ENCODE peak calls at places on chromosome 2, in four cellular contexts. F, C, A and B are unnamed samples.
A peak's percentile ranks its signal among the peaks of the same experiment; 100 is the strongest.

GRCh38 chr2:202019689-202020450 is 13.8 kb upstream of the FZD7 start:
- DNase-seq in F (no peak), C (peak; percentile 91), A (no peak), B (no peak)

GRCh38 chr2:27946530-27946929 is 56.0 kb downstream of the BABAM2 start:
- DNase-seq in F (no peak), C (no peak), A (no peak), B (no peak)

GRCh38 chr2:71992036-71992435 is 155.6 kb downstream of the CYP26B1 start:
- DNase-seq in F (no peak), C (no peak), A (no peak), B (no peak)

GRCh38 chr2:233331536-233331935 is 22.8 kb upstream of the DGKD start:
- DNase-seq in F (no peak), C (no peak), A (no peak), B (no peak)

GRCh38 chr2:145652992-145653545 is 1133.2 kb upstream of the ZEB2 start:
- DNase-seq in F (peak; percentile 51), C (no peak), A (peak; percentile 72), B (no peak)

GRCh38 chr2:12502759-12503158 is 214.0 kb upstream of the TRIB2 start:
- DNase-seq in F (no peak), C (no peak), A (no peak), B (no peak)

GRCh38 chr2:97742381-97742847 is 29.0 kb downstream of the ZAP70 start:
- DNase-seq in F (peak; percentile 34), C (no peak), A (no peak), B (no peak)

GRCh38 chr2:30949435-30949834 is 142.2 kb upstream of the CAPN13 start:
- DNase-seq in F (no peak), C (no peak), A (no peak), B (no peak)

GRCh38 chr2:120308038-120308910 is 37.7 kb upstream of the INHBB start:
- DNase-seq in F (no peak), C (no peak), A (peak; percentile 12), B (no peak)

GRCh38 chr2:57936216-57936615 is 110.4 kb upstream of the VRK2 start:
- DNase-seq in F (no peak), C (no peak), A (peak; percentile 23), B (no peak)

GRCh38 chr2:233802132-233802815 is 24.1 kb downstream of the MROH2A start:
- DNase-seq in F (no peak), C (peak; percentile 23), A (no peak), B (no peak)

GRCh38 chr2:104033399-104033798 is 820.5 kb upstream of the POU3F3 start:
- DNase-seq in F (peak; percentile 36), C (peak; percentile 51), A (peak; percentile 3), B (no peak)

GRCh38 chr2:106197878-106198277 is 3.8 kb upstream of the UXS1 start:
- DNase-seq in F (peak; percentile 2), C (peak; percentile 53), A (no peak), B (no peak)

GRCh38 chr2:164028764-164029534 is 293.1 kb upstream of the FIGN start:
- DNase-seq in F (no peak), C (no peak), A (no peak), B (no peak)

GRCh38 chr2:101558740-101559508 is 84.0 kb upstream of the RFX8 start:
- DNase-seq in F (peak; percentile 22), C (no peak), A (no peak), B (no peak)

GRCh38 chr2:134391751-134392160 is 137.9 kb downstream of the MGAT5 start:
- DNase-seq in F (peak; percentile 96), C (no peak), A (peak; percentile 80), B (no peak)

GRCh38 chr2:161136696-161137324 is 23.4 kb upstream of the TANK start:
- DNase-seq in F (no peak), C (no peak), A (no peak), B (no peak)

GRCh38 chr2:101349893-101350662 is 37.2 kb downstream of the CREG2 start:
- DNase-seq in F (peak; percentile 58), C (no peak), A (no peak), B (no peak)

GRCh38 chr2:205975082-205975949 is 110.7 kb downstream of the INO80D start:
- DNase-seq in F (peak; percentile 41), C (no peak), A (no peak), B (peak; percentile 27)

GRCh38 chr2:13006829-13007715 is 290.3 kb downstream of the TRIB2 start:
- DNase-seq in F (peak; percentile 87), C (peak; percentile 91), A (peak; percentile 63), B (peak; percentile 87)

GRCh38 chr2:18626256-18626668 is 36.9 kb upstream of the NT5C1B start:
- DNase-seq in F (peak; percentile 84), C (no peak), A (peak; percentile 34), B (no peak)

GRCh38 chr2:197960765-197961164 is 156.4 kb downstream of the PLCL1 start:
- DNase-seq in F (no peak), C (no peak), A (no peak), B (no peak)

GRCh38 chr2:61014805-61015204 is 2.7 kb upstream of the PEX13 start:
- DNase-seq in F (peak; percentile 70), C (no peak), A (peak; percentile 24), B (no peak)

GRCh38 chr2:237932731-237933131 is 34.1 kb upstream of the UBE2F start:
- DNase-seq in F (peak; percentile 29), C (no peak), A (no peak), B (no peak)

GRCh38 chr2:166180951-166181812 is 53.4 kb upstream of the SCN1A start:
- DNase-seq in F (peak; percentile 93), C (peak; percentile 88), A (peak; percentile 37), B (no peak)

GRCh38 chr2:133264951-133265949 is 303.0 kb downstream of the NCKAP5 start:
- DNase-seq in F (peak; percentile 61), C (peak; percentile 81), A (no peak), B (no peak)

GRCh38 chr2:6957910-6958615 is 40.9 kb downstream of the RNF144A start:
- DNase-seq in F (no peak), C (no peak), A (no peak), B (peak; percentile 56)

GRCh38 chr2:164766931-164767330 is 74.7 kb downstream of the COBLL1 start:
- DNase-seq in F (no peak), C (no peak), A (no peak), B (no peak)

GRCh38 chr2:237073552-237073951 is 12.1 kb upstream of the COPS8 start:
- DNase-seq in F (peak; percentile 57), C (peak; percentile 30), A (peak; percentile 18), B (no peak)

GRCh38 chr2:234949762-234950434 is 1.9 kb upstream of the SH3BP4 start:
- DNase-seq in F (peak; percentile 66), C (peak; percentile 8), A (peak; percentile 82), B (no peak)

GRCh38 chr2:173752152-173752551 is 213.0 kb downstream of the SP3 start:
- DNase-seq in F (peak; percentile 51), C (peak; percentile 56), A (peak; percentile 9), B (no peak)
- TF ChIP-seq CTCF in F (peak; percentile 65), C (peak; percentile 70), A (peak; percentile 34), B (peak; percentile 59)

DNA sequence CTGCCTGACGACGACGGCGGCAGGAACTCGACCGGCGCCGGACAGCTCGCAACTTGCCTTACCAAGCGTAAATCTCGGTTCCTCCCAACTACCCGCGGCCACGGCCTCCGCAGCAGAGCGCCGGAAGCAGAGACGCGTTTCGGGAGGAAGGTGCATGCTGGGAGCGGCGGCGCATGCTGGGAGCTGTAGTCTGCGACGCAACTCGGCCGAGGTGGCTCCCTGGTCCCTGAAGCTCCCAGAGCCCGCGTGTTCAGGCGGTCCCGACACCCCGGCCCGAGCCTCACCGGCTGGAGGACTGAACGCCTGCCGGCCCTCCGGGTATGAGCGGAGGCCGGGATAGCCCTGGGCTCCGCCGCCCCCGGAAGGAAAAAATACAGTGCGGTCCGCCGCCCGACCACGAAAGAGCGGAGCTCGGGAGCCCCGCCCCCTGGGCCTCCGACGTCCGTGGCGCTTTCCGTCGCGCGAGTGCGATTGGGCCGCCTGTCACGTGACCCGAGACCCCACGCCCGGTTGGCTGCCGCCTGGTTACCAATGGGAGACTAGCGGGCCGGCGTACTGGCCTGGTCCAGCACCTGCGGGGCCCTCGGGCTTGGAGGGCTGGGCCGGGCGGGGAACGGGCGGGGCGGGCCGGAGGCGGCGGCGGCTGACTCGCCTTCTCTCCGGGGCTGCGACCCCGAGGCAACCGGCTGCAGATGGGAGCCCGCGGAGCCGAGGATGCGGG is at the start of gene CAPN10:
- DNase-seq in F (peak; percentile 94), C (peak; percentile 99), A (peak; percentile 96), B (peak; percentile 99)
- TF ChIP-seq CTCF in F (no peak), C (no peak), A (no peak), B (no peak)

DNA sequence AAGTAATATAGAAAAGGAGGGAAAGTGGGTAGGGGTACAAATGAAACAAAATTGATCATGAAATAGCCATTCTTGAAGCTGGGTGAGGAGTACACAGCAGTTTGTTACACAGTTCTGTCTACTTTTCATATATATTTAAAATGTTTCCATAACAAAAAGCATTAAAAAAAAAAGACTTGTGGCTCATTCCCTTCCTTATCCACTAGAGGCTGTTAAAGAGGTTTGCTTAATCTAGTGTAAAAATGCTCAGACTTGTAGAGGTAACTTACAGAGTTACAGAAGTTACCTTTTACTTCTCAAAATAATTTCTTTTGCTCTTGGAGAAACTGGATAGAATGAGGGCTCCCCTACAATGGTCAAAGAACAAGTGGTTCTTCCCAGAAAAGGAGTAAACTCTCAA is 8.1 kb upstream of the WIPF1 start:
- DNase-seq in F (peak; percentile 33), C (no peak), A (peak; percentile 34), B (no peak)
- TF ChIP-seq CTCF in F (peak; percentile 66), C (peak; percentile 69), A (peak; percentile 72), B (peak; percentile 66)

GRCh38 chr2:191476901-191477300 is 201.0 kb upstream of the NABP1 start:
- DNase-seq in F (no peak), C (no peak), A (no peak), B (no peak)
- TF ChIP-seq CTCF in F (no peak), C (no peak), A (no peak), B (no peak)

DNA sequence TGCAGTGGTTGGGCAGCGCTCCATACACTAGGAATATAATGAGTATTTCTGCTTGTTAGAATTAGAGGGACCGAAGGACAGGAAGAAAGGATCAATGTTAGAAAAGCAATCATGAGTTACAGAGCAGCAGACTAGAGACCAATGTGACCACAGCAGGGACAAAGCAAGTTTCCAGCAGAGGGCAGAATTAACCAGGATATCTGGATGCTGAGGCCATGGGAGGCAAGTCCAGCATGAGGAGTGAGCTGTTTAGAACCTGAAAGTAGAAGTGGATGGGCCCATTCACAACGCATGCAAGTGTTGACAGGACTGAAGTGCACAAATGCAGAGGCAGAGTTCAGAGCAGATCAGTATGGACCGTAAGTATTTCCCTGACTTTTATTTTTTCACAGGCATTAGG is 910.4 kb upstream of the GYPC start:
- DNase-seq in F (peak; percentile 35), C (peak; percentile 87), A (no peak), B (no peak)
- TF ChIP-seq CTCF in F (peak; percentile 42), C (peak; percentile 82), A (no peak), B (no peak)